ENCODE peak calls at places on chromosomes 5 and 9, in five cellular contexts. Z, J, M, K and V are unnamed samples.

GRCh38 chr5:10233505-10233904 is 16.2 kb downstream of the ATPSCKMT start:
- DNase-seq in Z (peak; percentile 95), J (no peak), M (peak; percentile 90), K (no peak), V (peak; percentile 88)

GRCh38 chr9:85178486-85178885 is 509.0 kb downstream of the NTRK2 start:
- DNase-seq in Z (no peak), J (peak; percentile 44), M (no peak), K (no peak), V (no peak)

GRCh38 chr5:125258610-125259009 is 512.2 kb upstream of the ZNF608 start:
- DNase-seq in Z (no peak), J (no peak), M (no peak), K (no peak), V (no peak)

GRCh38 chr9:113536483-113537226 is 73.1 kb downstream of the RGS3 start:
- DNase-seq in Z (no peak), J (no peak), M (no peak), K (peak; percentile 81), V (no peak)

GRCh38 chr5:145946112-145946861 is 9.9 kb downstream of the SH3RF2 start:
- DNase-seq in Z (peak; percentile 74), J (peak; percentile 97), M (peak; percentile 78), K (no peak), V (peak; percentile 72)

GRCh38 chr5:140362875-140363630 is 3.1 kb downstream of the SLC4A9 start:
- DNase-seq in Z (peak; percentile 35), J (no peak), M (peak; percentile 43), K (peak; percentile 86), V (peak; percentile 86)

GRCh38 chr9:105040462-105040861 is 112.5 kb upstream of the ABCA1 start:
- DNase-seq in Z (no peak), J (no peak), M (no peak), K (no peak), V (no peak)

GRCh38 chr9:135887021-135887507 is 20.3 kb downstream of the CAMSAP1 start:
- DNase-seq in Z (no peak), J (no peak), M (peak; percentile 21), K (no peak), V (peak; percentile 59)

GRCh38 chr5:66872688-66873333 is 276.6 kb downstream of the MAST4 start:
- DNase-seq in Z (no peak), J (no peak), M (no peak), K (no peak), V (no peak)

GRCh38 chr9:8188720-8189407 is 389.3 kb upstream of the DMAC1 start:
- DNase-seq in Z (peak; percentile 47), J (no peak), M (no peak), K (no peak), V (peak; percentile 42)

GRCh38 chr5:75547826-75548225 is 36.1 kb downstream of the POLK start:
- DNase-seq in Z (no peak), J (no peak), M (no peak), K (no peak), V (no peak)

GRCh38 chr5:16579142-16579541 is 37.7 kb downstream of the RETREG1 start:
- DNase-seq in Z (no peak), J (no peak), M (no peak), K (peak; percentile 67), V (peak; percentile 6)

GRCh38 chr9:131530546-131530929 is 525 bp downstream of the UCK1 start:
- DNase-seq in Z (peak; percentile 19), J (no peak), M (peak; percentile 15), K (peak; percentile 71), V (peak; percentile 21)

GRCh38 chr5:1499851-1500250 is 23.9 kb downstream of the LPCAT1 start:
- DNase-seq in Z (no peak), J (no peak), M (no peak), K (no peak), V (no peak)

GRCh38 chr5:33310471-33310870 is 130.3 kb upstream of the TARS1 start:
- DNase-seq in Z (peak; percentile 83), J (peak; percentile 77), M (peak; percentile 91), K (no peak), V (peak; percentile 63)

GRCh38 chr5:102834438-102834964 is 79.4 kb downstream of the PAM start:
- DNase-seq in Z (no peak), J (no peak), M (no peak), K (no peak), V (no peak)

GRCh38 chr5:14438195-14438606 is 143.4 kb upstream of the OTULINL start:
- DNase-seq in Z (no peak), J (no peak), M (no peak), K (no peak), V (no peak)

GRCh38 chr5:139215176-139215975 is 17.2 kb upstream of the SIL1 start:
- DNase-seq in Z (no peak), J (no peak), M (no peak), K (no peak), V (no peak)

GRCh38 chr5:60497706-60498500 is 202.1 kb downstream of the DEPDC1B start:
- DNase-seq in Z (peak; percentile 37), J (no peak), M (peak; percentile 47), K (no peak), V (no peak)

GRCh38 chr5:116046261-116046660 is 14.0 kb downstream of the ARL14EPL start:
- DNase-seq in Z (no peak), J (no peak), M (no peak), K (no peak), V (no peak)

GRCh38 chr5:82413302-82414042 is 135.3 kb upstream of the RPS23 start:
- DNase-seq in Z (peak; percentile 60), J (peak; percentile 92), M (peak; percentile 96), K (no peak), V (peak; percentile 90)

GRCh38 chr9:75713373-75713772 is 177.1 kb upstream of the PCSK5 start:
- DNase-seq in Z (no peak), J (no peak), M (no peak), K (no peak), V (no peak)

GRCh38 chr5:109407913-109408312 is 1.9 kb downstream of the PJA2 start:
- DNase-seq in Z (no peak), J (no peak), M (no peak), K (no peak), V (no peak)

GRCh38 chr5:139635606-139636206 is 12.4 kb upstream of the CXXC5 start:
- DNase-seq in Z (peak; percentile 95), J (no peak), M (peak; percentile 98), K (peak; percentile 86), V (peak; percentile 93)

GRCh38 chr5:157535042-157535865 is 40.3 kb downstream of the ADAM19 start:
- DNase-seq in Z (no peak), J (no peak), M (no peak), K (no peak), V (no peak)

GRCh38 chr5:172892713-172893112 is 58.7 kb downstream of the ERGIC1 start:
- DNase-seq in Z (no peak), J (no peak), M (no peak), K (no peak), V (no peak)

GRCh38 chr5:95924720-95925119 is 36.9 kb downstream of the ELL2 start:
- DNase-seq in Z (peak; percentile 45), J (peak; percentile 62), M (peak; percentile 33), K (no peak), V (peak; percentile 89)

GRCh38 chr9:124835026-124835501 is 18.2 kb upstream of the WDR38 start:
- DNase-seq in Z (no peak), J (peak; percentile 51), M (peak; percentile 45), K (peak; percentile 86), V (peak; percentile 94)

GRCh38 chr9:79973627-79974026 is 401.9 kb downstream of the TLE4 start:
- DNase-seq in Z (no peak), J (no peak), M (no peak), K (no peak), V (no peak)

GRCh38 chr5:11992518-11992917 is 88.3 kb upstream of the CTNND2 start:
- DNase-seq in Z (no peak), J (no peak), M (no peak), K (no peak), V (peak; percentile 20)

GRCh38 chr9:137429546-137429890 is 6.3 kb downstream of the NOXA1 start:
- DNase-seq in Z (no peak), J (no peak), M (no peak), K (no peak), V (no peak)
- TF ChIP-seq CTCF in Z (no peak), J (no peak), M (no peak), K (no peak), V (no peak)

GRCh38 chr9:96069821-96070220 is 194.3 kb downstream of the ERCC6L2 start:
- DNase-seq in Z (no peak), J (no peak), M (no peak), K (no peak), V (no peak)

GRCh38 chr9:96068511-96068910 is 193.0 kb downstream of the ERCC6L2 start:
- DNase-seq in Z (no peak), J (no peak), M (no peak), K (peak; percentile 90), V (no peak)

GRCh38 chr9:96073531-96074284 is 198.2 kb downstream of the ERCC6L2 start:
- DNase-seq in Z (no peak), J (peak; percentile 28), M (no peak), K (peak; percentile 91), V (no peak)

GRCh38 chr9:96072930-96073329 is 197.4 kb downstream of the ERCC6L2 start:
- DNase-seq in Z (no peak), J (no peak), M (no peak), K (no peak), V (no peak)

GRCh38 chr9:96071245-96072124 is 196.0 kb downstream of the ERCC6L2 start:
- DNase-seq in Z (peak; percentile 17), J (no peak), M (peak; percentile 25), K (peak; percentile 61), V (peak; percentile 47)
- TF ChIP-seq CTCF in Z (peak; percentile 37), J (peak; percentile 48), M (peak; percentile 59), K (peak; percentile 40), V (peak; percentile 47)

GRCh38 chr5:59171131-59171530 is 588.3 kb downstream of the RAB3C start:
- DNase-seq in Z (no peak), J (no peak), M (no peak), K (no peak), V (no peak)

GRCh38 chr5:59178071-59178470 is 595.2 kb downstream of the RAB3C start:
- DNase-seq in Z (no peak), J (no peak), M (no peak), K (no peak), V (no peak)

GRCh38 chr5:59177644-59178043 is 594.8 kb downstream of the RAB3C start:
- DNase-seq in Z (no peak), J (no peak), M (no peak), K (no peak), V (no peak)

GRCh38 chr5:59173568-59173967 is 590.7 kb downstream of the RAB3C start:
- DNase-seq in Z (peak; percentile 35), J (no peak), M (peak; percentile 11), K (no peak), V (no peak)

DNA sequence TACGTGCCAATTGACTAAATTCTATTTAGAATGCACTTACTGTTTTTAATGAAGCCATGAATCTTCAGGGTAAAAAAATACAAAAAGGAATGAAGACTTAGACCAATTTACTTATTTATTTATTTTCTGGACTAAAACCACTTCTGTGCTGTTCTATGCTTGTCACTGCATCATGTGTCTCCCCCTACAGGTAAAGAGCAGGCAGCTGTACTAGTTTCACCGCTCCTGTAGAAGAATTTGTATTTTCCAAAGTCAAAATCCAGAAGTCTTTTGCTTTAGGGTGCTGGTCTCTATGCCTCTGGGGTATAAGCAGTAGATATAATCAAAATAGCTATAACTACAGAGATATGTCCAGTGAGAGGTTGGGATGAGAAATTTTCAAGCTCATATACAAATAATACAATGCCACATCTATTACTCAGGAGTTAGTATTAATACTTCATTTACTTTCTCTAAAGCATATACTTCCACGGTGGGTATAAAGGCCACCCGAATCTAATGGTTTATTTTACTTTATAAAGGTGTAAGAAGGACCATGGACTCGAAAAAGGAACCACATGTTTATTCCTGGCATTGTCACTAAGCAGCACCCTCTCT is 591.5 kb downstream of the RAB3C start:
- DNase-seq in Z (peak; percentile 60), J (peak; percentile 21), M (peak; percentile 84), K (peak; percentile 23), V (peak; percentile 73)
- TF ChIP-seq CTCF in Z (peak; percentile 87), J (peak; percentile 91), M (peak; percentile 98), K (peak; percentile 43), V (peak; percentile 89)

GRCh38 chr5:159990506-159990905 is 18.4 kb upstream of the TTC1 start:
- DNase-seq in Z (no peak), J (no peak), M (peak; percentile 18), K (no peak), V (peak; percentile 35)
- TF ChIP-seq CTCF in Z (no peak), J (peak; percentile 56), M (peak; percentile 40), K (no peak), V (peak; percentile 34)